ENCODE peak calls at places on chromosomes 6 and 20, in seven cellular contexts. One of them, this sample, is unnamed.
A peak's percentile ranks its signal among the peaks of the same experiment; 100 is the strongest.

GRCh38 chr6:170048615-170049256 is 242.1 kb downstream of the DLL1 start:
- DNase-seq in HCT116: no peak
- DNase-seq in body of pancreas: peak; percentile 77
- DNase-seq in vagina: no peak
- DNase-seq in right lobe of liver: peak; percentile 63
- DNase-seq in H1: no peak
- DNase-seq in heart left ventricle: peak; percentile 41
- DNase-seq in this sample: peak; percentile 16

GRCh38 chr6:52391599-52391998 is 28.5 kb upstream of the EFHC1 start:
- DNase-seq in HCT116: no peak
- DNase-seq in body of pancreas: no peak
- DNase-seq in vagina: no peak
- DNase-seq in right lobe of liver: no peak
- DNase-seq in H1: no peak
- DNase-seq in heart left ventricle: no peak
- DNase-seq in this sample: no peak

GRCh38 chr6:14373648-14374437 is 256.3 kb downstream of the CD83 start:
- DNase-seq in HCT116: no peak
- DNase-seq in body of pancreas: no peak
- DNase-seq in vagina: no peak
- DNase-seq in right lobe of liver: no peak
- DNase-seq in H1: no peak
- DNase-seq in heart left ventricle: no peak
- DNase-seq in this sample: no peak

GRCh38 chr20:33781945-33782344 is 29.2 kb upstream of the CHMP4B start:
- DNase-seq in HCT116: no peak
- DNase-seq in body of pancreas: no peak
- DNase-seq in vagina: no peak
- DNase-seq in right lobe of liver: no peak
- DNase-seq in H1: no peak
- DNase-seq in heart left ventricle: no peak
- DNase-seq in this sample: no peak

GRCh38 chr20:9837634-9838033 is 1.2 kb downstream of the PAK5 start:
- DNase-seq in HCT116: no peak
- DNase-seq in body of pancreas: no peak
- DNase-seq in vagina: no peak
- DNase-seq in right lobe of liver: no peak
- DNase-seq in H1: no peak
- DNase-seq in heart left ventricle: no peak
- DNase-seq in this sample: no peak

GRCh38 chr20:32585011-32585518 is at the start of gene NOL4L:
- DNase-seq in HCT116: no peak
- DNase-seq in body of pancreas: no peak
- DNase-seq in vagina: no peak
- DNase-seq in right lobe of liver: no peak
- DNase-seq in H1: peak; percentile 69
- DNase-seq in heart left ventricle: no peak
- DNase-seq in this sample: peak; percentile 15

GRCh38 chr6:15881150-15881549 is 218.3 kb upstream of the DTNBP1 start:
- DNase-seq in HCT116: no peak
- DNase-seq in body of pancreas: peak; percentile 59
- DNase-seq in vagina: no peak
- DNase-seq in right lobe of liver: no peak
- DNase-seq in H1: no peak
- DNase-seq in heart left ventricle: peak; percentile 26
- DNase-seq in this sample: no peak

GRCh38 chr6:16511723-16512584 is 249.3 kb downstream of the ATXN1 start:
- DNase-seq in HCT116: peak; percentile 71
- DNase-seq in body of pancreas: peak; percentile 69
- DNase-seq in vagina: no peak
- DNase-seq in right lobe of liver: no peak
- DNase-seq in H1: no peak
- DNase-seq in heart left ventricle: no peak
- DNase-seq in this sample: no peak

DNA sequence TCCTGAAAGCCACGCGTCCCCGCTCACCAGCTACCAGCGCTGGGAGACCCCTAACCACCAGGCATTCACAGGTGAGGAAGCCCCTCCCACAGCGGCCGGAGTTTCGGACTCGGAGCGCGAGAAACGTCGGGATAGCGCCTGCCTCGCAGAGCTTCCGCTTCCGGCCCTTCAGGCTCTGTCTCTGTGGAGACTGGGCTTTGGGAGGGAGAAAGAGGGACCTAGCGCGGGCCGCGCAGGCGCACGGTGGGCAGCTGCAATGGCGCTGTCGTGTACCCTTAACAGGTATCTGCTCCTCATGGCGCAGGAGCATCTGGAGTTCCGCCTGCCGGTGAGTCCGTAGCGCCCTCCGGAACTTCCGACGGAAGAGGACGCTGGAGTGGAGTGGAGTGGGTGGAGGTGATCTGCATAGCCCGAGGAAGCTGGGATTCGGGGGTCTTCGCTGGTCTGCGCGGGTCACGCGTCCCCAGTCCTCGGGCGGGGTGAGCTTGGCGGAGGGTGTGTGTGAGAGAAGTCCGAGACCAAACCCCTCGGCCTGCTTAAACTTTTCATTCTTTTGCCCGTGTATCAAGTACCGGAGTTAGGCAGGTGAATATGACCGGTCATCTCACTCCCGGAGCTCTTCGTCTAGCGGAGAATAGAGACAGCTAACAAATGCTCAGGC is at the start of gene TRMT11:
- DNase-seq in HCT116: peak; percentile 84
- DNase-seq in body of pancreas: peak; percentile 92
- DNase-seq in vagina: no peak
- DNase-seq in right lobe of liver: peak; percentile 91
- DNase-seq in H1: peak; percentile 88
- DNase-seq in heart left ventricle: peak; percentile 85
- DNase-seq in this sample: peak; percentile 93
- TF ChIP-seq POLR2A in HCT116: peak; percentile 91
- TF ChIP-seq POLR2A in body of pancreas: peak; percentile 94
- TF ChIP-seq POLR2A in vagina: peak; percentile 57
- TF ChIP-seq POLR2A in right lobe of liver: peak; percentile 94
- TF ChIP-seq POLR2A in H1: peak; percentile 90
- TF ChIP-seq POLR2A in heart left ventricle: no peak
- TF ChIP-seq POLR2A in this sample: peak; percentile 92

GRCh38 chr20:57426156-57426769 is 35.1 kb downstream of the RBM38 start:
- DNase-seq in HCT116: no peak
- DNase-seq in body of pancreas: no peak
- DNase-seq in vagina: no peak
- DNase-seq in right lobe of liver: no peak
- DNase-seq in H1: no peak
- DNase-seq in heart left ventricle: no peak
- DNase-seq in this sample: no peak

GRCh38 chr20:57428611-57429496 is 37.7 kb downstream of the RBM38 start:
- DNase-seq in HCT116: no peak
- DNase-seq in body of pancreas: peak; percentile 62
- DNase-seq in vagina: no peak
- DNase-seq in right lobe of liver: peak; percentile 86
- DNase-seq in H1: no peak
- DNase-seq in heart left ventricle: no peak
- DNase-seq in this sample: no peak

GRCh38 chr20:57426831-57427230 is 35.6 kb downstream of the RBM38 start:
- DNase-seq in HCT116: no peak
- DNase-seq in body of pancreas: no peak
- DNase-seq in vagina: no peak
- DNase-seq in right lobe of liver: no peak
- DNase-seq in H1: no peak
- DNase-seq in heart left ventricle: no peak
- DNase-seq in this sample: no peak

GRCh38 chr20:57425150-57426013 is 34.2 kb downstream of the RBM38 start:
- DNase-seq in HCT116: no peak
- DNase-seq in body of pancreas: no peak
- DNase-seq in vagina: no peak
- DNase-seq in right lobe of liver: no peak
- DNase-seq in H1: no peak
- DNase-seq in heart left ventricle: no peak
- DNase-seq in this sample: no peak

GRCh38 chr20:57427239-57428127 is 36.3 kb downstream of the RBM38 start:
- DNase-seq in HCT116: no peak
- DNase-seq in body of pancreas: no peak
- DNase-seq in vagina: no peak
- DNase-seq in right lobe of liver: no peak
- DNase-seq in H1: no peak
- DNase-seq in heart left ventricle: no peak
- DNase-seq in this sample: no peak
- TF ChIP-seq CTCF in HCT116: no peak
- TF ChIP-seq CTCF in body of pancreas: no peak
- TF ChIP-seq CTCF in vagina: no peak
- TF ChIP-seq CTCF in right lobe of liver: no peak
- TF ChIP-seq CTCF in H1: no peak
- TF ChIP-seq CTCF in heart left ventricle: no peak
- TF ChIP-seq CTCF in this sample: no peak

DNA sequence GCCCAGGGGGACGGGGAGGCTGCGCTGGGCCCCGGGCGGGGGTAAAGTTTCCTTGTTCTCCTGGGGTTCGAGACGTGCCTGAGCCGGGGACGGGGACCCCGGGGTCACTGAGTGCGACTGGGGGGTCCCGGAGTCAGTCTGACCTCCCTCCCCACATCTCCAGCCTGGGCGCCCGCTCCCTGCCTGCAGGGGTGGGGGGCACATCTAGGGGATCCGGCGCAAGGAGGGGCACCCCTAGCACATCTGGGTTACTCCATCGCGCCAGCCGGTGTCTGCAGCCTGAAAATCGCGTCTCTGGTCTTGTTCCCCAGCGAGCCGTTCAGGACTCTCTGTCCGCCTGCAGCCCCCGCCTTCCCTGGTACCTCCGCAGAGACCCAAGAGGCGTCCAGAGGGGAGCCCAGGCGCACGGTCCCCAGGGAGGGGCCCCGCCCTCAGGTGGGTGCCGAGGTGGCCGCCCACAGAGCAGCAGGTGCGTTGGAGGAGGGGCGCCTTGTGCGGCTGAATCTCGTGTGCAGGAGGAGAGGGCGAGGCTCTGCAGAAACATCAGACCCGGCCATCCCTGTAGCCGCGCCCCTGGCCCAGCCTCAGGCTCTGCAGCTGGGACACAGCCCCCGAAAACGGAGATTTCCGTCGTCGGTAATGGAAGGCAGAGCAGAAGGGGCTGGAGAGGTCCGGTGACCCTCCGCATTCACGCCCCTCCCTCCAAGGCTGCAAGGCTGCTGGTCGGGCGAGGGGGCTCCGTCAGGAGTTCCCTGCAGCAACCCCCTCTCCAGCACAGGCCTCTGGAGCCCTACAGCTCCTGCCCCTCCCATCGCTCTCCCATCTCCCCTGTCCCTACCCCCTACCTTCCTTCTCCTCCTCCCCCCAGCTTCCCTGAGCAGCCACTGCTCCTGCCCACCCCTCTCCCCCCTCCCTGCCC is 617 bp upstream of the CHRNA4 start:
- DNase-seq in HCT116: no peak
- DNase-seq in body of pancreas: no peak
- DNase-seq in vagina: no peak
- DNase-seq in right lobe of liver: no peak
- DNase-seq in H1: peak; percentile 74
- DNase-seq in heart left ventricle: no peak
- DNase-seq in this sample: no peak
- H3K27me3 ChIP-seq in HCT116: no peaks in the 10 kb centered on the region
- H3K27me3 ChIP-seq in body of pancreas: no peaks in the 10 kb centered on the region
- H3K27me3 ChIP-seq in vagina: peaks cover 9% of the 10 kb centered on the region
- H3K27me3 ChIP-seq in right lobe of liver: no peaks in the 10 kb centered on the region
- H3K27me3 ChIP-seq in H1: no peaks in the 10 kb centered on the region
- H3K27me3 ChIP-seq in heart left ventricle: peaks cover 31% of the 10 kb centered on the region
- H3K27me3 ChIP-seq in this sample: no peaks in the 10 kb centered on the region

GRCh38 chr20:43490038-43490437 is 17.5 kb upstream of the L3MBTL1 start:
- DNase-seq in HCT116: no peak
- DNase-seq in body of pancreas: no peak
- DNase-seq in vagina: no peak
- DNase-seq in right lobe of liver: no peak
- DNase-seq in H1: no peak
- DNase-seq in heart left ventricle: no peak
- DNase-seq in this sample: no peak
- TF ChIP-seq POLR2A in HCT116: no peak
- TF ChIP-seq POLR2A in body of pancreas: no peak
- TF ChIP-seq POLR2A in vagina: no peak
- TF ChIP-seq POLR2A in right lobe of liver: no peak
- TF ChIP-seq POLR2A in H1: no peak
- TF ChIP-seq POLR2A in heart left ventricle: no peak
- TF ChIP-seq POLR2A in this sample: no peak

DNA sequence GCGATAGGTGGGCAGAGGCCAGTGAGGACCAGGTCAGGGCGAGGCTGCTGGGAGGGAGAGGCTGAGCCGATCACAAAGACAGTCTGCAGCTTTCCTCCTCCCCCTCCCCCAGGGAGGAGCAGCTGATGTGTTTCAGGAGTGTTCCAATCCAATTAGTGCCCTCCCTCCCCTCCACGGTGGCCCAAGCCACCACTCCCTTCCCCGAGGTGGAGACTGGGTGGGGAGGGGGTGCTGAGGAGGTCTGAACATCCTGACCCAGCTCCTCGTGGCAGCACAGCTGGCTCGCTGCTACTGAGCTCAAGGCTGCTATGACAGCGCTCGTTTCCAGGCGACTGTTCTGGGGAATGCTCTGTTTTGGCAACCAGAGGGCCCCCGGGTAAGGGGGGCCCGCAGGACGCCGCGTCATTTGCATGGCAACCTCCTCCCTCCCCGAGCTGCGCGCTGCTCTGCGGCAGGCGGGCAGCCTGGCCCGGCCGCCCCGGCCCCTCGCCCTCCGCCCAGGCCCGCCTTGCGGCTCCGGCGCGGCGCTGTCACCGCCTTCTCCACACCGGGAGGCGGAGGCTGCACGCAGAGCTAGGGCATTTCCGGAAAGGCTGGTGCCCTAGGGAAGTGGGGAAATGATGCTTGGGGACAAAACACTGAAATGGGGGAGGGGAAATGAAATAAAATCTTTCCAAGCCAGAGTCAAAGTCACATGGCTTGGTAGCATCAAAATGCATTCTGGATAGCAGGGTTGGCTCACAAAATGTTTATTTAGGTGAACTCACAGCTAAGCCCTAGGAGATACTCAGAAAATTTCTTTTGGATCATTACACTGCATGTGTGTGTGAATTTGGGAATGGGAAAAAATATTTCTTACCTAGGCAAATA is 67.4 kb upstream of the PIM1 start:
- DNase-seq in HCT116: peak; percentile 36
- DNase-seq in body of pancreas: peak; percentile 93
- DNase-seq in vagina: no peak
- DNase-seq in right lobe of liver: peak; percentile 84
- DNase-seq in H1: peak; percentile 87
- DNase-seq in heart left ventricle: peak; percentile 85
- DNase-seq in this sample: peak; percentile 94
- TF ChIP-seq CTCF in HCT116: no peak
- TF ChIP-seq CTCF in body of pancreas: no peak
- TF ChIP-seq CTCF in vagina: no peak
- TF ChIP-seq CTCF in right lobe of liver: no peak
- TF ChIP-seq CTCF in H1: no peak
- TF ChIP-seq CTCF in heart left ventricle: no peak
- TF ChIP-seq CTCF in this sample: no peak

DNA sequence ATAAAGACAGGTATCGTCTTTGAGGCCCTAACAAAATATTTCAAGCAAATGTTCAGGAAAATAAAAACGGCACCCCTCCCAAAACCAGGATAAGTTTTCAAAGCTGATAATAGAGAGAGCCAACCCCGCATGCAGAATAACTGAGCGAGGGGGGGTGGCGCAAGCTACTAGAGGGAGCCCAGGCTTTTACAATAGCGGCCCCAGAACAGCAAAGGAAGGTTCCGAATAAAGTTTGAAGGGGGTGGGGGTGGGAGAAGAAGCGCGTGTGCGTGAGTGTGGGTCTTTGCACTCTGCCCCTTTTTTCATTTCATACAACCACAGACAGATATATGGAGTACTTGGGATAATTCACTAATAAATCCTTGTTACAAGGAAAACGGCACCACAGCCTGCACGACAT is 1.9 kb downstream of the OLIG3 start:
- DNase-seq in HCT116: no peak
- DNase-seq in body of pancreas: no peak
- DNase-seq in vagina: no peak
- DNase-seq in right lobe of liver: no peak
- DNase-seq in H1: no peak
- DNase-seq in heart left ventricle: no peak
- DNase-seq in this sample: no peak
- H3K27me3 ChIP-seq in HCT116: peaks cover 4% of the 10 kb centered on the region
- H3K27me3 ChIP-seq in body of pancreas: no peaks in the 10 kb centered on the region
- H3K27me3 ChIP-seq in vagina: peaks cover 32% of the 10 kb centered on the region
- H3K27me3 ChIP-seq in right lobe of liver: peaks cover 74% of the 10 kb centered on the region
- H3K27me3 ChIP-seq in H1: peaks cover 54% of the 10 kb centered on the region
- H3K27me3 ChIP-seq in heart left ventricle: peaks cover 100% of the 10 kb centered on the region
- H3K27me3 ChIP-seq in this sample: peaks cover 77% of the 10 kb centered on the region